ENCODE peak calls at places on chromosomes 16 and 17, in four cellular contexts. Q is K562, H is HL-60, M is GM12878. E is an unnamed sample.

GRCh38 chr17:67054011-67054591 is 9.7 kb downstream of the CACNG1 start:
- DNase-seq in H (no peak), M (no peak), Q (no peak), E (no peak)

GRCh38 chr17:48541036-48541573 is 3.8 kb downstream of the HOXB2 start:
- DNase-seq in Q (peak), H (no peak), M (no peak), E (no peak)

GRCh38 chr16:78310990-78311561 is 211.6 kb downstream of the WWOX start:
- DNase-seq in Q (no peak), H (no peak), M (no peak), E (no peak)

GRCh38 chr16:23863511-23864422 is 28.0 kb downstream of the PRKCB start:
- DNase-seq in M (no peak), Q (no peak), H (peak), E (no peak)

GRCh38 chr16:50371936-50372595 is 3.3 kb upstream of the BRD7 start:
- DNase-seq in Q (peak), M (no peak), H (no peak), E (no peak)

GRCh38 chr17:43524945-43525575 is 21.1 kb downstream of the ETV4 start:
- DNase-seq in M (no peak), Q (no peak), H (no peak), E (no peak)

GRCh38 chr17:72998343-72998742 is 94.1 kb downstream of the SLC39A11 start:
- DNase-seq in M (no peak), Q (no peak), H (no peak), E (no peak)

GRCh38 chr17:81285179-81285878 is 9.8 kb downstream of the SLC38A10 start:
- DNase-seq in H (peak), M (no peak), Q (peak), E (peak)

GRCh38 chr17:56269509-56269908 is 116.2 kb downstream of the ANKFN1 start:
- DNase-seq in Q (no peak), H (no peak), M (no peak), E (no peak)

GRCh38 chr17:12256380-12256995 is 235.8 kb downstream of the MAP2K4 start:
- DNase-seq in Q (peak), H (no peak), M (peak), E (peak)

GRCh38 chr17:38705523-38705802 is 390 bp downstream of the MLLT6 start:
- DNase-seq in M (no peak), Q (no peak), H (no peak), E (no peak)

GRCh38 chr17:29138184-29138955 is 41.8 kb downstream of the MYO18A start:
- DNase-seq in Q (no peak), M (no peak), H (no peak), E (no peak)

GRCh38 chr17:74922172-74922571 is 883 bp downstream of the USH1G start:
- DNase-seq in M (no peak), Q (no peak), H (no peak), E (no peak)

GRCh38 chr16:50300942-50301625 is 34.7 kb downstream of the ADCY7 start:
- DNase-seq in H (no peak), M (no peak), Q (no peak), E (no peak)

GRCh38 chr17:22717211-22717610 is 1024.9 kb downstream of the KCNJ18 start:
- DNase-seq in H (no peak), M (no peak), Q (no peak), E (no peak)

GRCh38 chr17:5097101-5097834 is 14.4 kb downstream of the ZNF232 start:
- DNase-seq in Q (no peak), H (no peak), M (no peak), E (no peak)

GRCh38 chr16:20899503-20900298 is 457 bp downstream of the DCUN1D3 start:
- DNase-seq in H (no peak), M (no peak), Q (peak), E (peak)

GRCh38 chr16:85444879-85445778 is 168.0 kb upstream of the GSE1 start:
- DNase-seq in M (no peak), Q (peak), H (no peak), E (no peak)

GRCh38 chr16:19698480-19699465 is 19.3 kb downstream of the KNOP1 start:
- DNase-seq in M (no peak), H (no peak), Q (no peak), E (no peak)

GRCh38 chr17:66822009-66822408 is 12.9 kb upstream of the CACNG5 start:
- DNase-seq in Q (no peak), M (no peak), H (no peak), E (no peak)

GRCh38 chr17:10729334-10730193 is at the start of gene TMEM220:
- DNase-seq in M (no peak), H (no peak), Q (no peak), E (peak)

GRCh38 chr17:30701498-30701989 is 122.9 kb downstream of the CRLF3 start:
- DNase-seq in Q (no peak), H (no peak), M (no peak), E (no peak)

GRCh38 chr16:58933186-58933585 is 199.1 kb upstream of the GOT2 start:
- DNase-seq in M (no peak), Q (no peak), H (no peak), E (no peak)

GRCh38 chr17:28407130-28407973 is 1.3 kb upstream of the SLC46A1 start:
- DNase-seq in H (no peak), M (no peak), Q (no peak), E (no peak)

GRCh38 chr16:58367252-58367651 is 25.0 kb upstream of the GINS3 start:
- DNase-seq in Q (no peak), M (no peak), H (no peak), E (no peak)

GRCh38 chr16:13376174-13376573 is 474.8 kb downstream of the SHISA9 start:
- DNase-seq in H (no peak), Q (no peak), M (no peak), E (no peak)

GRCh38 chr16:58336332-58337089 is 41.7 kb upstream of the PRSS54 start:
- DNase-seq in Q (peak), M (peak), H (peak), E (peak)

GRCh38 chr17:9381068-9381467 is 194.6 kb downstream of the STX8 start:
- DNase-seq in M (no peak), Q (no peak), H (no peak), E (no peak)

GRCh38 chr17:19344311-19345066 is 18.0 kb downstream of the B9D1 start:
- DNase-seq in M (no peak), Q (no peak), H (no peak), E (no peak)

GRCh38 chr17:9355841-9356240 is 219.8 kb downstream of the STX8 start:
- DNase-seq in H (no peak), M (no peak), Q (no peak), E (no peak)

GRCh38 chr17:6046431-6046830 is 23.7 kb upstream of the WSCD1 start:
- DNase-seq in H (no peak), Q (no peak), M (no peak), E (no peak)

GRCh38 chr17:58283674-58284612 is 3.2 kb upstream of the MPO start:
- DNase-seq in Q (no peak), M (no peak), H (no peak), E (no peak)

GRCh38 chr16:48813485-48813884 is 203.5 kb upstream of the N4BP1 start:
- DNase-seq in H (no peak), M (no peak), Q (no peak), E (no peak)

GRCh38 chr17:60720763-60721531 is 43.3 kb downstream of the BCAS3 start:
- DNase-seq in M (peak), Q (peak), H (peak), E (peak)

GRCh38 chr16:57889522-57889921 is 81.4 kb downstream of the CNGB1 start:
- DNase-seq in M (no peak), Q (no peak), H (no peak), E (no peak)

GRCh38 chr16:11446566-11447119 is 101.4 kb downstream of the RMI2 start:
- DNase-seq in M (no peak), Q (no peak), H (no peak), E (no peak)

GRCh38 chr16:80273635-80274538 is 266.9 kb upstream of the DYNLRB2 start:
- DNase-seq in H (no peak), Q (no peak), M (no peak), E (no peak)

GRCh38 chr17:151886-152859 is 14.8 kb downstream of the SCGB1C2 start:
- DNase-seq in M (no peak), Q (no peak), H (no peak), E (no peak)
- TF ChIP-seq SPI1 in M (no peak), Q (no peak), H (no peak), E (no peak)

DNA sequence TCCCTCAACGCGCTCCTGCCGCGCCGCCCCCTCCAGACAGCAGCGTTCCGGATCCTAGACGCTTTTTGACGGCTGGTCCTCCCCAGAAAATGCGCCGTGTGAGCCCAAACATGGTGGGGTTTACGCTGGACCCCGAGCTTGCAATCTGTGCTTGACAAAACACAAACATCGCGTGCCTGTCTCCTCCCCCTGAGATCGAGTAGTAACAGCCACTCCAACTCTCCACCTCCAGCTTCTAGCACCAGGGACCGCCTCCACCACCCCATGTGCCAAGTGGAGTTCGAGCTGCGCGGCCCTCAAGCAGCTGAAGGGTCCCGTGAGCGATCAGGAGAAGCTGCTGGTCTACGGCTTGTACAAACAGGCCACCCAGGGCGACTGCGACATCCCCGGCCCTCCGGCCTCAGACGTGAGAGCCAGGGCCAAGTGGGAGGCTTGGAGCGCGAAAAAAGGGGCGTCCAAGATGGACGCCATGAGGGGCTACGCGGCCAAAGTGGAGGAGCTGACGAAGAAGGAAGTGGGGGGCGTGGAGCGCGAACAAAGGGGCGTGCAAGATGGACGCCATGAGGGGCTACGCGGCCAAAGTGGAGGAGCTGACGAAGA is 656 bp upstream of the GEMIN4 start:
- DNase-seq in H (no peak), Q (peak), M (no peak), E (peak)
- TF ChIP-seq SPI1 in H (no peak), Q (no peak), M (no peak), E (no peak)

GRCh38 chr16:66605177-66605999 is 884 bp downstream of the CMTM3 start:
- DNase-seq in Q (peak), M (no peak), H (no peak), E (no peak)

GRCh38 chr16:66606000-66606751 is 1.7 kb downstream of the CMTM3 start:
- DNase-seq in H (no peak), Q (no peak), M (no peak), E (no peak)

GRCh38 chr16:66610111-66610820 is 5.8 kb downstream of the CMTM3 start:
- DNase-seq in M (no peak), H (no peak), Q (no peak), E (no peak)

GRCh38 chr16:66609139-66609510 is 4.6 kb downstream of the CMTM3 start:
- DNase-seq in H (no peak), M (no peak), Q (no peak), E (no peak)

DNA sequence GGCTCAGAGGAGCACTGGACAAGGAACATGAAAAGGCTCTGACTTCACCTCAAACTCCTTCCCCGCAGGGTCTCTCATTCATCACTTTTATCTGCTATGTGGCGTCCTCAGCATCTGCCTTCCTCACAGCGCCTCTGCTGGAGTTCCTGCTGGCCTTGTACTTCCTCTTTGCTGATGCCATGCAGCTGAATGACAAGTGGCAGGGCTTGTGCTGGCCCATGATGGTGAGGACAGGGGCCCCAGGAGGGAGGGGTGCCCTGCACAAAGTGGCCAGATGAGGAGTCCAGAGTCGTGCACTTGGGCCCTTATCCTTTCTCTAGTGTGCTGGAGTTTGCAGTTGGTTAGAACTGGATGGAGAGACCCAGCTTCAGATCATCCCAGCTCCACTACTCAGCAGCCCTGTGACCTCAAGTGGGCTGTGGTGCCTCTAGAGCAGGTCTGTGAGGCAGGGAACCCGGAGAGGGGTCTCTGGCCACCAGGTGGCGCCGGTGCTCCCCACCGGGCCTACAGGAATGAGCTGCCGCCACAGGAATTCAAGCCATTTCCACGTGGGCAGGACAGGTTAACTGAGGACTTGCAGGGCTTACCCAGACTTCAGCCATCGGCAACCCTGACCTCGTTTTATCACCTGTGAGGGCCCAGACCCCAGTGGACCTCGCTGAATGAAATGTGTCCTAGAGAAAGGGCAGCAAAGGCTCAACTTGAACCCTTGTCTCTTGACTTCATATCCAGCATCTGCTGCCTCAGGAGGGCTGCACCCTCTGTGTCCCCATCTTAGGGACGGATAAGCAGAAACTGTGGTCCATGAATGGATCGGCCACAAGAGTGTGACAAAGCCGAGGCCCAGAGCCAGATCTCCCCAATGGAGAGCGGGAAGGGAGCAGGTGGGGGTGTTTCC is 4.0 kb downstream of the CMTM3 start:
- DNase-seq in H (peak), Q (peak), M (no peak), E (peak)
- TF ChIP-seq SPI1 in H (peak), Q (no peak), M (no peak), E (no peak)

GRCh38 chr17:53462393-53462811 is 360.3 kb upstream of the KIF2B start:
- DNase-seq in M (no peak), H (no peak), Q (no peak), E (no peak)
- TF ChIP-seq SPI1 in M (no peak), H (no peak), Q (no peak), E (no peak)

DNA sequence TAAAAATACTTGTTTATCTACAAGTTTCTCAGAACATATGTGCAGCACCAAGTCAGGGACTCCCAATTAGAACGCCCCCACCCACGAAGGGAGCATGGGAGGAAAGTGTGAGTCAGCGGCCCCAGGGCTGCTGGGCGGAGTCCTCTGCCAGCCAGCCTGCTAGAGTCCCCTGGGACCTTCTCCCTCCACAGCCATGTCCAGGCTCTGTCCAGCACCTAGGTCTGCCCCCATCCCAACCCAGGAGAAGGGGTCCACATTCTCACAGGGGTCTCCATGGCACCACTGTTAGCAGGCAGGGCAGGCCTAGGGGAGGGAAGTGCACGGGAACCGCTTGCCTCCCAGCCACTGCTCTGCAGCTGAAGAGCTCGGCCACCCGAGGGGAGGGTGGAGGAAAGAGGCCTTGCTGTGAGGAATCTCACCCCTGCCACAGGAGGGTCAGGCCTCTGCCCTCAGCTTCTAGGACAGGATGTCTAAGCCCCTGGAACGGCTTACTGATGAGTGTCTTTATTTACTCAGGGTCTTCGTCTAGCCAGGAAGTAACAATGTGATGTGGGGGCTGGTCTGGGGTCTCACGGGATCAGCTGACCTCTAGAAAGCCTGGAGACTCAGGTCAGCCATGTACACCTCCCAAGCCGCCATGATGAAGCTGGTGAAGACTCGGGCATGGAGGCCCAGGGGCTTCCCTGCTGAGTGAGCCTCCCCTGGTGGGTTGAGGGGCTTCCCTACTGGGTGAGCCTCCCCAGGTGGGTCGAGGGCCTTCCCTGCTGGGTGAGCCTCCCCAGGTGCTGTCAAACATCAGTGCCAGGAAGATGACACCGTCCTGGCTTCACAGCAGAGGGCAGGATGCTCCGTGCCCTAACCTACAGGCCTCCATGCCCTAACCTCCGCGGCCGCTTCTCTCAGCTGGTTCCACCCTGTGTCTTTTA is 190.3 kb downstream of the RBFOX3 start:
- DNase-seq in Q (peak), H (no peak), M (no peak), E (no peak)
- TF ChIP-seq SPI1 in Q (no peak), H (no peak), M (no peak), E (no peak)